ENCODE peak calls at places on chromosome 19, in five cellular contexts. E, Q, C, N and I are unnamed samples.

GRCh38 chr19:37988758-37989635 is 82.0 kb downstream of the SIPA1L3 start:
- DNase-seq in N (no peak), C (no peak), Q (no peak), E (no peak), I (no peak)

GRCh38 chr19:17751103-17751911 is at the start of gene FCHO1:
- DNase-seq in E (peak), Q (no peak), N (no peak), C (no peak), I (no peak)

GRCh38 chr19:54475706-54476105 is 2.6 kb upstream of the CDC42EP5 start:
- DNase-seq in E (no peak), Q (no peak), C (no peak), N (no peak), I (no peak)

GRCh38 chr19:55220525-55220924 is 8.0 kb downstream of the TMEM86B start:
- DNase-seq in C (no peak), E (no peak), Q (no peak), N (no peak), I (no peak)

GRCh38 chr19:48271531-48272151 is 1.8 kb downstream of the ZNF114 start:
- DNase-seq in E (no peak), N (peak), C (peak), Q (no peak), I (peak)

GRCh38 chr19:34380639-34381241 is 15.7 kb downstream of the GPI start:
- DNase-seq in E (no peak), C (no peak), Q (no peak), N (no peak), I (no peak)

GRCh38 chr19:13986348-13986904 is 19.7 kb downstream of the RFX1 start:
- DNase-seq in E (no peak), C (peak), Q (no peak), N (no peak), I (peak)

GRCh38 chr19:35088514-35088913 is 27.1 kb upstream of the FXYD3 start:
- DNase-seq in E (no peak), C (no peak), N (peak), Q (no peak), I (peak)

GRCh38 chr19:41249707-41250423 is 14.3 kb upstream of the HNRNPUL1 start:
- DNase-seq in N (peak), Q (no peak), C (no peak), E (no peak), I (no peak)

GRCh38 chr19:48568345-48568886 is 16.4 kb downstream of the SULT2B1 start:
- DNase-seq in E (peak), N (peak), C (peak), Q (peak), I (peak)

GRCh38 chr19:13343514-13343913 is 162.8 kb downstream of the CACNA1A start:
- DNase-seq in N (no peak), C (no peak), E (no peak), Q (no peak), I (no peak)

DNA sequence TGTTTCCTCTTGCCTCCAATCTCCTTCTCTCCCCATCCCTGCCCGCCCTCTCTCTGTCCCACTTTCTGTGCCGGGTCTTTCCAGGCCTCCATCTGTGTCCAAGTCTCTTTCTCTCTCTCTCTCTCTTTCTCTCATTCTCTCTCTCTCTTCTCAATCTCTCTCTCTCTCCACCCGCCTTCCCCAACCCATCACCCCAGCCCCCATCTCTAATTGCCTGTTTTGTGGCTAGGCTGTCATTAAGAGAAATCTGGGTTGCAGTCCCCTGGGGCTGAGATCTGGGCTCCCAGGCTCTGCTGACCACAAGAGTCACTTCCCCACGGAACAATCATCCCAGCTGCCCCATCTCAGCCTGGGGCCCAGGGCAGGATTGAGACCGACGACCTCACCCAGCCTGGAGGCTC is 2.5 kb downstream of the COL5A3 start:
- DNase-seq in E (no peak), N (no peak), C (peak), Q (no peak), I (peak)
- TF ChIP-seq RAD21 in E (no peak), N (no peak), C (no peak), Q (no peak), I (no peak)

DNA sequence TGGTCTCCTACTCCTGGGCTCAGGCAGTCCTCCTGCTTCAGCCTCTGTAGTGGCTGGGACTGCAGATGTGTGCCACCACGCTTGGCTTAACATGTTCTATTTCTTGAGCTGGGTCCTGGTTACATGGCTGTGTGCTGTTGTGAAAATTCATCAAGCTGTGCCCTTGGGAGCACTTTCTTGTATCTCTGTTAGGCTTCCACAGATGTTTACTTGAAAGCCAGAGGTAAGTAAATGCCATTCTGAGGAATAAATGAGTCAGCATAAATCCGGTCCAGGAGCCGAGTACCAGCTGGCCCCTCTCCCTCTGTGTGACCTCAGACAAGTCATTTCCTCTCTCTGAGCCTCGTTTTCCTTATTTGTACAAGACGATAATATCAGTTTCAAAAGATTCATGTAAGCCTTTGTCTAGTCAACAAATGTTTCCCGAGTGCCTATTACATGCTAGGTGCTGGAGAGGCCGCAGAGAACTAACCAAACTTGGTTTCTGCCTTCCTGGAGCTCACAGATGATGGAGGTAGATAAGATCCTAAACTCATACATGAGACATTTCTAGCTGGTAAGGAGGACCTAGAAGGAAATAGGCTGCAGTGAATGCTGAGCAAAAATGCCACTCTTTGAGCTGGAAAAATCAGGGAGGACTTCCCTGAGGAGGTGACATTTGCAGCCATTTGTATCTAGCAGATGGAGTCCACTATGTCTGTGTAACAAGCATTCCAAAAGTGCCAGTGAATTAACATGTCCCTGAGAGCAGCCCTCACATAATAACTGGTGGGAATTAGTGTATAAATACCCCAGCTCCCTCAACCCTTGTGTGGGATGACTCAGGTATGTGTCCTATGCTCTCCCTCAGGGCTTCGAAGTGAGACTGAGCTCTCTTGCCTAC is 2.7 kb upstream of the RASAL3 start:
- DNase-seq in Q (no peak), N (peak), E (no peak), C (no peak), I (peak)
- TF ChIP-seq RAD21 in Q (no peak), N (no peak), E (no peak), C (no peak), I (no peak)

GRCh38 chr19:3398114-3398899 is 31.9 kb downstream of the NFIC start:
- DNase-seq in E (no peak), Q (no peak), C (no peak), N (no peak), I (peak)
- TF ChIP-seq RAD21 in E (no peak), Q (no peak), C (no peak), N (no peak), I (no peak)

DNA sequence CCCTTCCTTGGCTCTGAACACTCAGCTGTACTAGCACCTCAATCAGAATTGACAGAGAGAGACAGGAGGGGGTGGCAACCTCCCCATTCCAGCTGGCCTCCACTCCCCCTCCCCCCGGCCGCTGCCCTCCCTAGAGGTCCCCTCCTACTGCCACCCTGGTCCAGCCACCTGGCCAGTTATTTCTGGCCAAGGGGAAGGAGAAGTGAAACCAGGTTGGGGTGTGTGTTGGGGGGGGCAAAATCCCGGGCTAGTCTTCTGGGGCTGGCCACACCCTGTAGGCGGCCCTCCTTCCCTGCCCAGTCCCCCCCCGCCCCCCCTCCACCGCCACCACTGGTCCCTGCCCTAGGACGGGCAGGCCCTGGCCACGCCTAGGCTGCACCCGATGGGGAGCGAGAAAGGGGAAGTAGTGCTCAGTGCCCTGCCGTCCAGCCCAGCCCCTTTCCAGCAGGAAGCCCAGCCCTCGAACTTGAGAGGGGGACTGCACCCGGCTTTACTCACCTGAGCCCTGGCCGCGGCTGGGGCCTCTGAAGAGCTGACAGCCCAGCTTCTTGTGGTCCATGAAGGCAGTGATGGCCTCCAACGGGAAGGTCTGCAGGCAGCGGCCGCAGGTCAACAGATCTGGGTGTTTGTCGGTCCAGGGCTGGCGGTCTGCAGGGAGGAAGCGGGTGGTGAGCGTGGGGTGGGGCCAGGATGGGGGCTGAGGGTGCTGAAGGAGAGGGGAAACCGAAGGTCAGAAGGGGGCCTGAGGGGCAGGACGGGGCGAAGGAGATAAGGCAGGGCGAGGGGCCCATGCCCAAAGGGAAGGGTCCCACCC is 856 bp downstream of the ZNF296 start:
- DNase-seq in C (no peak), Q (peak), N (peak), E (peak), I (no peak)
- TF ChIP-seq RAD21 in C (no peak), Q (no peak), N (no peak), E (no peak), I (no peak)

GRCh38 chr19:45597425-45598111 is 4.4 kb downstream of the GPR4 start:
- DNase-seq in Q (no peak), C (no peak), N (no peak), E (no peak), I (no peak)
- TF ChIP-seq RAD21 in Q (no peak), C (no peak), N (no peak), E (no peak), I (no peak)

GRCh38 chr19:39202998-39203355 is 1.1 kb downstream of the SYCN start:
- DNase-seq in E (no peak), Q (no peak), N (no peak), C (no peak), I (no peak)
- TF ChIP-seq RAD21 in E (no peak), Q (no peak), N (no peak), C (no peak), I (no peak)

GRCh38 chr19:7788933-7789323 is 25.9 kb downstream of the CLEC4M start:
- DNase-seq in N (no peak), E (no peak), C (no peak), Q (no peak), I (no peak)
- TF ChIP-seq RAD21 in N (no peak), E (no peak), C (no peak), Q (no peak), I (no peak)

DNA sequence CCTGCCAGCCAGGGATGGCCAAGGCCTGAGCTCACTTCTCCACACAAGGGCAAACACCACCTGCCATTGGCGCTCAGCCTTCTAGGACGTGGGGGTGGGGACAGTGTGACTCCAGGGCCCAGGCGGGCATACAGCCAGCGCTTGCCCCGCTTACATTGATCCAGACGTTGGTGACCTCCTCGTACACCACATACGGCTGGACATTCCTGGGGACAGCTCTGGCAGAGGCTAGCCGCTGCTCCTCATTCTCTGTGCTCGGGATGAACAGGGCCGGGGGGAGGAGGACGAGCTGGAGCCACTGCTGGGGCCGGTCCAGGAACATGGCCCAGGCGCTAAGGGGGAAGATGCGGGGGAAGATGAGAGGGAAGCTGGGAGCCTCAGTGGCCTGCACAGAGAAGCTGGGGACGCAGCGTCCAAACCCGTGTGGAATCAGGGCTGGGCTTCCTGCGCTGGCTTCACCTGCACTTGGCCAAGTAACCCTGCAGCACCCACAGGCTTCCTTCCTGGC is 25.1 kb upstream of the MYDGF start:
- DNase-seq in C (no peak), N (no peak), Q (no peak), E (no peak), I (no peak)
- TF ChIP-seq RAD21 in C (no peak), N (no peak), Q (no peak), E (no peak), I (no peak)

DNA sequence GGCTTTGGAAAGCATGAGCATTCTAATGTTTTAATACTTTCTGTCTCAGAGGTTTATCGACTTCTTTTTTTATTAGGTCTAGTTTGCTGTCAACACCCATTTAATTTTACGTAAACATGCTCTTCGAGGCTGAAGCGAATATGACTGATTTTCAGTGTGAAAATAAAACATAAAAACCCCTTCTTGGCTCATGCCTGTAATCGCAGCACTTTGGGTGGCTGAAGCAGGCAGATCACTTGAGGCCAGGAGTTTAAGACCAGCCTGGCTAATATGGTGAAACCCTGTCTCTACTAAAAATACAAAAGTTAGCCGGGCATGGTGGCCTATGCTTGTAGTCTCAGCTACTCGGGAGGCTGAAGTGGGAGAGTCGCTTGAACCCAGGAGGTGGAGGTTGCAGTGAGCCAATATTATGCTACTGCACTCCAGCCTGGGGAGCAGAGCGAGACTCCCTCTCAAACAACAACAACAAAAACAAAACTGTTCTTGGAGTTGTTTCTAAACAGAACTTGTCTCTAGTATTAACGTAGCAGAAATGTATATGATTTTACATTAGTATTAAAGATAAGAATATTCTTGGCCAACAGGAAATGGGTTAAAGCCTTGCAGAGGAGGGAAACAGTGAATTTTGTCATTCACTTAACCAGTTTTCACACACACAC is 7.1 kb upstream of the IGFL3 start:
- DNase-seq in Q (no peak), C (no peak), E (no peak), N (no peak), I (no peak)
- TF ChIP-seq RAD21 in Q (no peak), C (no peak), E (no peak), N (no peak), I (no peak)